ENCODE peak calls at places on chromosomes 12 and 14, in nine cellular contexts. C, K, U, Z, N, E, T, Y and R are unnamed samples.

GRCh38 chr12:15050664-15051063 is 77.8 kb downstream of the PDE6H start:
- DNase-seq in C (no peak), K (peak), U (no peak), Z (no peak), N (no peak), E (no peak), T (no peak), Y (no peak), R (peak)

GRCh38 chr14:50971122-50971781 is 27.0 kb upstream of the PYGL start:
- DNase-seq in C (no peak), K (no peak), U (no peak), Z (no peak), N (no peak), E (no peak), T (no peak), Y (no peak), R (no peak)

GRCh38 chr14:66403183-66403582 is 83.0 kb upstream of the CCDC196 start:
- DNase-seq in C (peak), K (peak), U (peak), Z (no peak), N (no peak), E (no peak), T (no peak), Y (no peak), R (no peak)

GRCh38 chr12:6773662-6774351 is 1.5 kb downstream of the LAG3 start:
- DNase-seq in C (no peak), K (no peak), U (no peak), Z (no peak), N (no peak), E (no peak), T (no peak), Y (no peak), R (no peak)

GRCh38 chr14:91299483-91300115 is 55.1 kb upstream of the GPR68 start:
- DNase-seq in C (peak), K (peak), U (no peak), Z (no peak), N (no peak), E (peak), T (no peak), Y (no peak), R (no peak)

GRCh38 chr14:100214768-100215079 is 24.2 kb upstream of the YY1 start:
- DNase-seq in C (no peak), K (no peak), U (no peak), Z (no peak), N (no peak), E (peak), T (no peak), Y (no peak), R (no peak)

GRCh38 chr14:52124791-52125661 is 56.2 kb upstream of the NID2 start:
- DNase-seq in C (peak), K (peak), U (no peak), Z (no peak), N (no peak), E (no peak), T (no peak), Y (no peak), R (no peak)

GRCh38 chr14:77717608-77718305 is 9.9 kb downstream of the SLIRP start:
- DNase-seq in C (no peak), K (no peak), U (no peak), Z (no peak), N (no peak), E (no peak), T (no peak), Y (no peak), R (no peak)

GRCh38 chr14:99271951-99272668 is at the start of gene BCL11B:
- DNase-seq in C (peak), K (peak), U (peak), Z (peak), N (peak), E (peak), T (peak), Y (peak), R (peak)

GRCh38 chr12:6383572-6384498 is at the start of gene LTBR:
- DNase-seq in C (peak), K (peak), U (no peak), Z (peak), N (peak), E (peak), T (peak), Y (peak), R (no peak)

GRCh38 chr12:51864701-51865469 is 16.4 kb upstream of the FIGNL2 start:
- DNase-seq in C (no peak), K (no peak), U (no peak), Z (no peak), N (peak), E (peak), T (no peak), Y (no peak), R (no peak)

GRCh38 chr14:105738638-105739037 is 212.3 kb downstream of the TMEM121 start:
- DNase-seq in C (no peak), K (no peak), U (no peak), Z (no peak), N (no peak), E (peak), T (no peak), Y (no peak), R (no peak)

GRCh38 chr12:132375747-132376463 is 46.5 kb upstream of the GALNT9 start:
- DNase-seq in C (no peak), K (no peak), U (no peak), Z (no peak), N (peak), E (peak), T (no peak), Y (no peak), R (no peak)

GRCh38 chr12:6468283-6468575 is 2.2 kb downstream of the VAMP1 start:
- DNase-seq in C (peak), K (peak), U (no peak), Z (no peak), N (no peak), E (no peak), T (no peak), Y (no peak), R (no peak)

GRCh38 chr12:123938679-123939480 is 33.8 kb downstream of the CCDC92 start:
- DNase-seq in C (no peak), K (no peak), U (no peak), Z (no peak), N (no peak), E (no peak), T (no peak), Y (no peak), R (no peak)
- TF ChIP-seq CTCF in C (peak), K (peak), U (peak), Z (peak), N (no peak), E (peak), T (no peak), Y (no peak), R (peak)

GRCh38 chr12:3882896-3883564 is 9.8 kb upstream of the PARP11 start:
- DNase-seq in C (peak), K (peak), U (peak), Z (no peak), N (no peak), E (no peak), T (no peak), Y (no peak), R (no peak)

GRCh38 chr12:3882396-3882795 is 9.2 kb upstream of the PARP11 start:
- DNase-seq in C (no peak), K (no peak), U (no peak), Z (no peak), N (no peak), E (no peak), T (no peak), Y (no peak), R (no peak)

GRCh38 chr12:3885179-3886094 is 12.2 kb upstream of the PARP11 start:
- DNase-seq in C (peak), K (peak), U (peak), Z (peak), N (no peak), E (no peak), T (peak), Y (no peak), R (peak)

GRCh38 chr12:3881208-3881980 is 8.2 kb upstream of the PARP11 start:
- DNase-seq in C (no peak), K (no peak), U (no peak), Z (no peak), N (no peak), E (no peak), T (no peak), Y (no peak), R (no peak)

DNA sequence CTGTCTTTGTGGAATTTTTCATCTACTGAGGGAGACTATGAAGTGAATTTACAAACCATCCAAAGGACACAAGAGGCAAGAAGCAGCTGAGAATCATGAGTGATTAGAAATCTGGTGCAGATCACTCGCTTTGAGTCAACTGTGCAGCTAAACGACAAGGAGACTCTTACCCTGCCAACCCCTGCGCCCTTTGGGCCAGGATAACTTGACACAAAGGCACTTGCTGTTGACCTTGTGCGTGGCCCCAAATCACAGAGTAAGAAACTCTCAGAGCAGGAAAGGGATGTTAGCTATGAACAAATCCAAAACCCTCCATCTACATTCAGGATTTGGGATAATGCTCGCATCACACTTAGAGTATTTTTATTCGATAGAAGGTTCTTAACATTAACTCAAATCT is 11.5 kb upstream of the PARP11 start:
- DNase-seq in C (no peak), K (no peak), U (no peak), Z (no peak), N (no peak), E (no peak), T (no peak), Y (no peak), R (no peak)
- H3K4me3 ChIP-seq in C (no peak), K (peak), U (no peak), Z (peak), N (peak), E (no peak), T (peak), Y (no peak), R (no peak)

GRCh38 chr12:103736572-103736971 is 104.5 kb downstream of the NT5DC3 start:
- DNase-seq in C (no peak), K (no peak), U (no peak), Z (no peak), N (no peak), E (no peak), T (no peak), Y (no peak), R (no peak)

GRCh38 chr12:103734847-103735246 is 106.2 kb downstream of the NT5DC3 start:
- DNase-seq in C (no peak), K (no peak), U (no peak), Z (no peak), N (no peak), E (no peak), T (no peak), Y (no peak), R (no peak)

GRCh38 chr12:103737881-103738280 is 103.2 kb downstream of the NT5DC3 start:
- DNase-seq in C (no peak), K (no peak), U (no peak), Z (no peak), N (no peak), E (no peak), T (no peak), Y (no peak), R (no peak)

GRCh38 chr12:103731539-103731938 is 109.5 kb downstream of the NT5DC3 start:
- DNase-seq in C (no peak), K (no peak), U (no peak), Z (no peak), N (no peak), E (no peak), T (no peak), Y (no peak), R (no peak)

GRCh38 chr12:103735291-103735690 is 105.7 kb downstream of the NT5DC3 start:
- DNase-seq in C (no peak), K (no peak), U (no peak), Z (no peak), N (no peak), E (no peak), T (no peak), Y (no peak), R (no peak)
- TF ChIP-seq CTCF in C (no peak), K (no peak), U (no peak), Z (no peak), N (no peak), E (no peak), T (no peak), Y (no peak), R (no peak)

GRCh38 chr14:49898485-49898884 is 5.6 kb downstream of the ARF6 start:
- DNase-seq in C (no peak), K (no peak), U (no peak), Z (no peak), N (no peak), E (no peak), T (no peak), Y (no peak), R (no peak)
- H3K4me3 ChIP-seq in C (peak), K (no peak), U (no peak), Z (no peak), N (no peak), E (no peak), T (no peak), Y (no peak), R (no peak)

DNA sequence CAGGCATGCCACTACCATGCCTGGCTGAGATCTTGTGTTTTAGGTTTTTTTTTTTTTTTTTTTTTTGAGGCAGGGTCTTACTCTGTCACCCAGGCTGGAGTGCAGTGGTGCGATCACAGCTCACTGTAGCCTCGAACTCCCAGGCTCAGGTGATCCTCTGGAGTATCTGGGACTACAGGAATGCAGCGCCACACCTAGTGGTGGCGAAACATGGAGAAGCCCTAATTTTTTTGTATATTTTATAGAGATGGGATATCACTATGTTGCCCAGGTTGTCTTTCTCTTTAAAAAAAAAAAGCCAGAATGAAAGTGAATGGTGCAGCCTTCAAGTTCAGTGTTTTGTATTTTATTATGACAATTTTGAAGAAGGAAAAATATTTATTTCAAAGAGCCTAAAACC is 44.1 kb downstream of the FGD4 start:
- DNase-seq in C (no peak), K (no peak), U (no peak), Z (no peak), N (no peak), E (no peak), T (no peak), Y (no peak), R (no peak)
- TF ChIP-seq CTCF in C (no peak), K (no peak), U (no peak), Z (no peak), N (no peak), E (no peak), T (no peak), Y (no peak), R (no peak)

GRCh38 chr12:109715310-109716091 is 1.9 kb downstream of the FAM222A start:
- DNase-seq in C (no peak), K (no peak), U (peak), Z (peak), N (no peak), E (no peak), T (no peak), Y (peak), R (no peak)
- H3K4me3 ChIP-seq in C (peak), K (no peak), U (no peak), Z (peak), N (peak), E (no peak), T (no peak), Y (peak), R (no peak)

GRCh38 chr12:102543494-102543893 is 63.1 kb upstream of the IGF1 start:
- DNase-seq in C (no peak), K (no peak), U (no peak), Z (no peak), N (no peak), E (no peak), T (no peak), Y (no peak), R (no peak)
- TF ChIP-seq CTCF in C (no peak), K (peak), U (peak), Z (no peak), N (no peak), E (peak), T (no peak), Y (no peak), R (no peak)

DNA sequence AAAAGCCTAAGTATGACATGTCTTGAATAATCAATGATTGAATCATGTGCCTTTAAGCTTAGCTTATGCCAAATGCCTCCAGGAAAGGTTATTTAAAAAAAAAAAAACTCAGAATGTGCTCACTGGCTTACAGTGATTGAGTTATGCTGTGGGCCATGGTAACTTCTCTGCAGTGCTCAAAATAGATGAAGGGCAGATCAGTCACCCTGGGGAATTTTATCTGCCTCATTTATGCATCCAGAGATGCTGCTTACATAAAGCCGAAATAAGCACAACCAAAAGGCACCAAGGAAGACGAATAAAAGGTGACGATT is 118.7 kb upstream of the MDM1 start:
- DNase-seq in C (no peak), K (peak), U (no peak), Z (no peak), N (no peak), E (no peak), T (no peak), Y (no peak), R (no peak)
- H3K4me3 ChIP-seq in C (no peak), K (no peak), U (peak), Z (no peak), N (peak), E (peak), T (no peak), Y (no peak), R (no peak)